ENCODE peak calls at places on chromosomes 2 and 18, in nine cellular contexts. P is spleen, I is fibroblast of the aortic adventitia, T is WTC11, H is brain microvascular endothelial cell, J is psoas muscle, A is body of pancreas, N is B cell, S is lung. R is an unnamed sample.

GRCh38 chr2:142045641-142046040 is 85.2 kb downstream of the LRP1B start:
- DNase-seq in P (no peak), I (no peak), T (no peak), H (no peak), J (no peak), A (no peak), N (no peak), S (no peak), R (no peak)

GRCh38 chr18:36580266-36580665 is 248.5 kb downstream of the TPGS2 start:
- DNase-seq in P (no peak), I (peak), T (no peak), H (peak), J (peak), A (no peak), N (no peak), S (no peak), R (no peak)

GRCh38 chr2:127570282-127571250 is 35.1 kb downstream of the MYO7B start:
- DNase-seq in P (peak), I (peak), T (no peak), H (peak), J (peak), A (peak), N (no peak), S (no peak), R (no peak)

GRCh38 chr2:121944072-121944829 is 188.8 kb downstream of the TSN start:
- DNase-seq in P (no peak), I (peak), T (no peak), H (peak), J (peak), A (no peak), N (no peak), S (no peak), R (no peak)

GRCh38 chr2:240237609-240238151 is 97.2 kb upstream of the OTOS start:
- DNase-seq in P (peak), I (peak), T (no peak), H (peak), J (no peak), A (peak), N (no peak), S (no peak), R (no peak)

GRCh38 chr2:216776076-216776726 is 80.9 kb upstream of the IGFBP5 start:
- DNase-seq in P (no peak), I (no peak), T (no peak), H (no peak), J (no peak), A (no peak), N (no peak), S (no peak), R (no peak)

GRCh38 chr2:175929850-175930249 is 72.2 kb downstream of the LNPK start:
- DNase-seq in P (no peak), I (no peak), T (no peak), H (peak), J (no peak), A (no peak), N (no peak), S (no peak), R (no peak)

GRCh38 chr2:25337276-25337675 is 4.4 kb downstream of the DNMT3A start:
- DNase-seq in P (peak), I (no peak), T (no peak), H (no peak), J (no peak), A (no peak), N (no peak), S (no peak), R (no peak)

GRCh38 chr2:157172239-157172638 is 85.3 kb upstream of the GALNT5 start:
- DNase-seq in P (no peak), I (peak), T (no peak), H (no peak), J (no peak), A (no peak), N (no peak), S (no peak), R (no peak)

DNA sequence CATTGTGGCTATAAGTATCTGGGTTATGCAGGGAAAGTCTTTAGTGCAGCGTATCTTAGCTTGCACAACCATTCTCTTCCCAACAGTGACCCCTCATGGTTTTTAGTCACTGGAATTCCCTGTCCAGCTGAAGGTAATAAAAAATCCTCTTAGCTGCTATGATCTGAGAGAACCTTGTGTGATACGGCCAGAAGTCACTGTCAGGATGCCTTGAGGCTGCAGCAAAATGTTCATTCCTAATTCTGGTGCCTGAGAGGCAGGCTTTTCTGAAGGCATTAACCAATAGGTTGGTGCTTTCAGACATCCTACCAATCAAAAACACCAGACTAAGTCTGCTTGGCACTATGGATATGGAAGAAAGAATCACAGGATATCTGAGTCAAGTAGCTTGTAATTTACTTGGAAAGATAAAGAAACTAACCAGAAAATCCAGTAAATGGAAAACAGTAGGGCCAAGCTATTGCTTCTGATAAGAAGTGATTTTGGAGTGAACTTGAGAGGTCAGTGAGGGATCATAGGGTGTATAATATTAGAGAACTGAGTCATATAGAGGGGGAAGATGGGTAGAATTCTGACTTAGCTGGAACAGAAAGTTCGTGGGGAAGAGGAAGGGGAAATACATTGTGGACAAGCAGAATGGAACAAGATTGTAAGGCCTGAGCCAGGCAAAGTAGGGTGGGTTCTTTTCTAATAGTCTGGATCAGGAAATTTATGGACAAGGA is 89.0 kb upstream of the SLC14A2 start:
- DNase-seq in P (no peak), I (peak), T (no peak), H (peak), J (no peak), A (no peak), N (no peak), S (no peak), R (no peak)
- TF ChIP-seq CTCF in P (no peak), I (peak), T (no peak), H (peak), J (peak), A (no peak), N (no peak), S (no peak), R (peak)

GRCh38 chr18:60691061-60691460 is 318.5 kb upstream of the MC4R start:
- DNase-seq in P (no peak), I (no peak), T (no peak), H (no peak), J (no peak), A (no peak), N (no peak), S (no peak), R (no peak)
- TF ChIP-seq CTCF in P (no peak), I (no peak), T (no peak), H (no peak), J (no peak), A (no peak), N (no peak), S (no peak), R (no peak)

DNA sequence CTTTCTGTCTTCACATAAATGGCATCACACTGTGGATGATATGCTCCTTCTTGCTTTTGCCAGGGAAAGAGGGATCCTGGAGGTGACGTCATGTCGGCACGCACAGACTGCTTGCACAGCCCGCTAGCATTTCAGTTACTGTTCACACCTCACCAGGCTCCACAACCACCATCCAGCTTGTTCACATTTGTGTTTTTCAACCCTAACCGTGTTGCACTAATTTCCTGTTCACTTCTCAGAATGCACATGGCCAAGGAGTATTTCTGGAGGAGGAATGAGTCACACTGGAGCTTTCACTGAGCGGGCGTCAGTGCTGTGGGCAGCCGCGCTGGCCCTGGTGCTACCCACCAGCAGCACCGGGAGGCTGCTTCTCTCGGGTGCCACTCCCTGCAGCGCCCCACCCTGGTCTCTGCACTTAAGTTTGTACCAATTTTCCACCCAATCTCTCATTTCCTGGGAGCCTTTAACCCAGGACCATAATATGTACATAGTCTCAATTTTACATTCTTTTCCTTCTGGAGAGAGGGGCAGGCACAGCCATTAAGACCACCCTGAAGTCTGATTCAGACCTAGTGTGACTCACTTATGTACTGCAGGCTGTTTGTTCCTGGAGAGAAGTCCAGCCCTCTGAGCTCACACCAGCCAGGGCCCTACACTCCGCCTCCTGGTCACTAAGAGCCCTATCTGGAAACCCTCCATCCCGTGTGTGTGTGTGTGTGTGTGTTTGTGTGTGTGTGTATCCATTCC is 65.1 kb downstream of the MBP start:
- DNase-seq in P (peak), I (peak), T (no peak), H (peak), J (peak), A (peak), N (no peak), S (no peak), R (no peak)
- TF ChIP-seq CTCF in P (no peak), I (peak), T (no peak), H (peak), J (peak), A (no peak), N (no peak), S (no peak), R (no peak)

DNA sequence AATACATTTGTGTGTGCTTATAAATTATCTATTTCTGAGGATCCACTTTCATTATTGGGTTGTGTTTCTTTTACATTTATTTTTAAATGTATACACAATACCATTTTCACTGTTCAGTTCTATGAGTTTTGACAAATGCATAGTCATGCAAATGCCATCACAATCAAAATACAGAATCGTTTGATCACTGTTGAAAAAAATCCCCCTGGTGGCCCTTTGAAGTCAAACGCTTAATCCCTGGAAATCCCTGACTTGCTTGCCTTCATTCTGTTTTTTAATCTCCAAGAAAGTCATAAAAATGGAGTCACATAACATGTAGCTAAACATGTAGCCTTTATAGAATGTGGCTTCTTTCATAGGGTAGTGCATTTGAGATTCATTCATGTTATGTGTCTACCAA is 173.3 kb downstream of the GALR1 start:
- DNase-seq in P (no peak), I (no peak), T (no peak), H (no peak), J (no peak), A (no peak), N (no peak), S (no peak), R (no peak)
- TF ChIP-seq CTCF in P (no peak), I (no peak), T (no peak), H (no peak), J (no peak), A (no peak), N (no peak), S (no peak), R (no peak)

DNA sequence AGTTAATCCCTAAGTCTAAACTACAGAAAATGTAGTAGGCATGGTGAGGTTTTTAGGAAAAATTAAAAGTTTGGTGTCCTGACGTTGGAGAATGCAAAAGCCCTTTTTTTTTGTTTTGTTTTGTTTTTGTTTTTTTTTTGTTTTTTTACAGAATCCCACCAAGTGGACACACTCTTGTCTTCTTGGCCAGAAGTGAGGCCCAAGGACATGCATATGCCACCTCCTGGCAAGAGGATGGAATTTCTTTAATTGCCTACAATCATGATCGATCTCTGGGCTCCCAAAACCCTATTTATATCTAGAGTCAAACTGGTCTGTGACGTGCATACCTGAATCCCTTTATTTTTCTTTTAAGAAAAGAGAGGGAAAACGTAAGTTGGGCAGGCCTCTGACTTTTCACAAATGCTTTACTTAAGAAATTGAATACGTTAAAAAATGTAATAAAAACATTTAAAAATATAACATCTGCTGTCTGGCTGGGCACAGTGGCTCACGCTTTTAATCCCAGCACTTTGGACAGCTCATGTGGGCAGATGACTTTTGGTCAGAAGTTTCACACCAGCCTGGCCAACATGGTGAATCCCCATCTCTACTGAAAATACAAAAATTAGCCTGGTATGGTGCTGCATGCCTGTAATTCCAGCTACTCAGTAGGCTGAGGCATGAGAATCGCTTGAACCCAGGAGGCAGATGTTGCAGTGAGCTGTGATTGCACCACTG is 502.7 kb downstream of the CBLN2 start:
- DNase-seq in P (no peak), I (no peak), T (no peak), H (no peak), J (no peak), A (no peak), N (no peak), S (no peak), R (no peak)
- TF ChIP-seq CTCF in P (no peak), I (no peak), T (no peak), H (peak), J (no peak), A (no peak), N (no peak), S (no peak), R (no peak)

GRCh38 chr2:60335533-60336237 is 217.8 kb downstream of the BCL11A start:
- DNase-seq in P (no peak), I (no peak), T (no peak), H (no peak), J (no peak), A (peak), N (no peak), S (no peak), R (no peak)

GRCh38 chr2:60334610-60335009 is 218.8 kb downstream of the BCL11A start:
- DNase-seq in P (no peak), I (no peak), T (no peak), H (no peak), J (no peak), A (no peak), N (no peak), S (no peak), R (no peak)

GRCh38 chr2:60339286-60339685 is 214.2 kb downstream of the BCL11A start:
- DNase-seq in P (no peak), I (no peak), T (no peak), H (no peak), J (no peak), A (no peak), N (no peak), S (no peak), R (no peak)

GRCh38 chr2:60336442-60337141 is 216.9 kb downstream of the BCL11A start:
- DNase-seq in P (no peak), I (no peak), T (no peak), H (no peak), J (no peak), A (peak), N (peak), S (no peak), R (no peak)

GRCh38 chr2:60337142-60337497 is 216.3 kb downstream of the BCL11A start:
- DNase-seq in P (no peak), I (no peak), T (peak), H (no peak), J (no peak), A (peak), N (peak), S (no peak), R (no peak)
- TF ChIP-seq CTCF in P (no peak), I (no peak), T (no peak), H (no peak), J (no peak), A (no peak), N (no peak), S (no peak), R (no peak)

GRCh38 chr18:47263828-47264314 is 12.4 kb upstream of the SKOR2 start:
- DNase-seq in P (no peak), I (no peak), T (peak), H (no peak), J (no peak), A (no peak), N (no peak), S (no peak), R (peak)

GRCh38 chr18:47261902-47262301 is 10.4 kb upstream of the SKOR2 start:
- DNase-seq in P (no peak), I (no peak), T (no peak), H (no peak), J (no peak), A (no peak), N (no peak), S (no peak), R (no peak)

GRCh38 chr18:47262397-47263196 is 11.1 kb upstream of the SKOR2 start:
- DNase-seq in P (no peak), I (no peak), T (peak), H (no peak), J (no peak), A (no peak), N (no peak), S (no peak), R (no peak)

GRCh38 chr18:47265197-47265596 is 13.7 kb upstream of the SKOR2 start:
- DNase-seq in P (no peak), I (peak), T (no peak), H (no peak), J (no peak), A (no peak), N (no peak), S (no peak), R (no peak)

DNA sequence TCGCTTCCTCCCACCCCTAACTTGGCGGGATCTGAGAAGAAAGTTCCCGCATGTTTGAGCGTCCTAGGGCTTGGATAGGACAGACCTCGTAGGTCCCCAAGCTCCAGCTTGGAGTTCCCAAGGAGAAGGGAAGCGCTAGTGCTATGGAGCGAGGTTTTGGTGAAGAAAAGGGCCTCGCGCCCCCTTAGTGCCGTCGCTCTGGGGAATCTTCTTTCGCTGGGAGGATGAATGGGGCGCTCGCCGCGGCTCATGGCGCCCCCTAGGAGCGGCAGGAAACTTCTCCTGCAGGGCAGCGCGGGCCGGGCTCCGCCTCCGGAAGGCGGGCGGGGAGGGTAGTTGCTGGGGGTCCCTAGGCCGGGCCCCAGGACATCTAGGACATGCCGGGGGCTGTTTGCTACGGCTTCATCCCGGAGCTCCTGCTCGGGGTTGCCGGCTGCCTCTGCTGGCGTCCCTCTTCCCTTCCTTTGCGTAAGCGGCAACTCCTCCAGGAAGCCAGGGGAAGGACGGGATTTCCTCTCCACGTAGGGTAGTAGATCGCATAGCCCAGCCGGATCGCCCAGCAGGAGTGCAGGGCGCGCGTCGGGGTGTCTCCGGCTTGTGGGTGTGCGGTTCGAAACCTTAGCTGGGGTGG is 11.9 kb upstream of the SKOR2 start:
- DNase-seq in P (peak), I (no peak), T (peak), H (no peak), J (no peak), A (no peak), N (no peak), S (no peak), R (peak)
- TF ChIP-seq CTCF in P (no peak), I (peak), T (peak), H (peak), J (no peak), A (no peak), N (no peak), S (no peak), R (peak)